ENCODE peak calls at places on chromosomes 16 and 17, in nine cellular contexts. Z, F, X, U, J, I, T, R and H are unnamed samples.

GRCh38 chr16:69286941-69287713 is 24.0 kb upstream of the VPS4A start:
- DNase-seq in Z (peak; percentile 60), F (peak; percentile 76), X (peak; percentile 72), U (peak; percentile 86), J (peak; percentile 91), I (no peak), T (no peak), R (peak; percentile 63), H (no peak)

GRCh38 chr17:20091161-20092029 is 82.2 kb downstream of the SPECC1 start:
- DNase-seq in Z (no peak), F (peak; percentile 32), X (no peak), U (no peak), J (no peak), I (no peak), T (no peak), R (peak; percentile 69), H (no peak)

GRCh38 chr17:7133424-7133823 is 18.8 kb upstream of the ASGR2 start:
- DNase-seq in Z (no peak), F (peak; percentile 82), X (peak; percentile 70), U (no peak), J (no peak), I (no peak), T (no peak), R (no peak), H (no peak)

GRCh38 chr17:11285946-11286345 is 44.9 kb downstream of the SHISA6 start:
- DNase-seq in Z (no peak), F (no peak), X (no peak), U (no peak), J (no peak), I (no peak), T (no peak), R (no peak), H (no peak)

GRCh38 chr17:45144199-45145034 is 3.9 kb upstream of the HEXIM1 start:
- DNase-seq in Z (no peak), F (peak; percentile 66), X (no peak), U (peak; percentile 64), J (peak; percentile 81), I (no peak), T (peak; percentile 54), R (no peak), H (no peak)

GRCh38 chr17:62916684-62917571 is 49.1 kb upstream of the TANC2 start:
- DNase-seq in Z (no peak), F (no peak), X (no peak), U (no peak), J (no peak), I (no peak), T (no peak), R (peak; percentile 42), H (no peak)

GRCh38 chr17:64497565-64498035 is 746 bp upstream of the POLG2 start:
- DNase-seq in Z (no peak), F (no peak), X (no peak), U (no peak), J (no peak), I (no peak), T (no peak), R (no peak), H (no peak)

GRCh38 chr17:27345141-27345904 is 51.4 kb downstream of the WSB1 start:
- DNase-seq in Z (no peak), F (peak; percentile 98), X (no peak), U (peak; percentile 41), J (no peak), I (no peak), T (no peak), R (no peak), H (no peak)

GRCh38 chr16:11162571-11163268 is 93.3 kb downstream of the SOCS1 start:
- DNase-seq in Z (no peak), F (no peak), X (no peak), U (no peak), J (peak; percentile 23), I (no peak), T (no peak), R (no peak), H (no peak)

GRCh38 chr17:38358586-38359513 is 7.2 kb downstream of the SOCS7 start:
- DNase-seq in Z (peak; percentile 24), F (no peak), X (no peak), U (no peak), J (no peak), I (no peak), T (no peak), R (no peak), H (no peak)

GRCh38 chr17:80780381-80781187 is 211.1 kb upstream of the CHMP6 start:
- DNase-seq in Z (no peak), F (no peak), X (peak; percentile 77), U (no peak), J (no peak), I (no peak), T (no peak), R (no peak), H (peak; percentile 22)

GRCh38 chr17:52147431-52147830 is 11.1 kb downstream of the CA10 start:
- DNase-seq in Z (no peak), F (no peak), X (peak; percentile 14), U (no peak), J (no peak), I (no peak), T (no peak), R (no peak), H (no peak)

GRCh38 chr17:52147872-52148271 is 10.6 kb downstream of the CA10 start:
- DNase-seq in Z (no peak), F (no peak), X (peak; percentile 41), U (no peak), J (no peak), I (no peak), T (no peak), R (no peak), H (no peak)

GRCh38 chr17:52149626-52150025 is 8.9 kb downstream of the CA10 start:
- DNase-seq in Z (no peak), F (no peak), X (no peak), U (no peak), J (no peak), I (no peak), T (no peak), R (no peak), H (no peak)

GRCh38 chr17:52148969-52149351 is 9.6 kb downstream of the CA10 start:
- DNase-seq in Z (no peak), F (no peak), X (no peak), U (no peak), J (no peak), I (no peak), T (no peak), R (no peak), H (no peak)

GRCh38 chr17:52148288-52148968 is 10.1 kb downstream of the CA10 start:
- DNase-seq in Z (no peak), F (no peak), X (no peak), U (no peak), J (no peak), I (no peak), T (no peak), R (no peak), H (no peak)
- H3K4me3 ChIP-seq in Z (no peak overlapping the region), F (no peak overlapping the region), X (no peak overlapping the region), U (no peak overlapping the region), J (no peak overlapping the region), I (no peak overlapping the region), T (no peak overlapping the region), R (no peak overlapping the region), H (no peak overlapping the region)

GRCh38 chr16:82008957-82009592 is 2.2 kb downstream of the SDR42E1 start:
- DNase-seq in Z (no peak), F (no peak), X (no peak), U (no peak), J (no peak), I (no peak), T (no peak), R (no peak), H (no peak)

GRCh38 chr16:82010649-82011048 is 621 bp downstream of the SDR42E1 start:
- DNase-seq in Z (no peak), F (no peak), X (no peak), U (no peak), J (no peak), I (no peak), T (no peak), R (no peak), H (no peak)

GRCh38 chr16:82016268-82016667 is 5.0 kb upstream of the SDR42E1 start:
- DNase-seq in Z (no peak), F (peak; percentile 70), X (no peak), U (peak; percentile 57), J (no peak), I (no peak), T (no peak), R (peak; percentile 66), H (no peak)

GRCh38 chr16:82007189-82007588 is 4.1 kb downstream of the SDR42E1 start:
- DNase-seq in Z (no peak), F (no peak), X (no peak), U (no peak), J (no peak), I (no peak), T (no peak), R (no peak), H (no peak)

DNA sequence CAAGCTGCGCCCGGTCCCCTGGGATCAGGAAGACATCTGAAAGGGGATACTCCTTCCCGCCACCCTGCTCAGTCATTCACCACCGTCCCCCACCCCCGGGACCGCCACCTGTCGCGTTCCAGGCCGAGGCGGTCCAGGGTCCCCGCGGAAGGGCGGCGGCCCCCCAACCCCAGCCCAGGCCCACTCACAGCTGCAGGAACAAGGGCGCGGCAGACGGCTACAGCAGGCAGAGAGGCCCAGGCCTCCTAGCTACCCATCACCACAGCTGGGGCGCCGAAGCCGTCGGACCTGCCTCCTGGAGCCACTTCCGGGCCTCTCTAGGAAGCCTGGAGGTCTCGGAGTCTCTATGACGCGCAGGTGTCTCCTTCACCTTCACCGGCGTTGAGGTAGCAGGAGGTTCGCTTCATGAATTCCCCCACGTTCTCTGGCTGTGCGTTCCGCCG is at the start of gene SDR42E1:
- DNase-seq in Z (no peak), F (peak; percentile 13), X (peak; percentile 86), U (peak; percentile 83), J (no peak), I (no peak), T (peak; percentile 80), R (no peak), H (no peak)
- H3K4me3 ChIP-seq in Z (peak within 1 kb of the TSS; percentile 37), F (no peak within 1 kb of the TSS), X (peak within 1 kb of the TSS; percentile 69), U (peak within 1 kb of the TSS; percentile 46), J (no peak within 1 kb of the TSS), I (no peak within 1 kb of the TSS), T (peak within 1 kb of the TSS; percentile 67), R (peak within 1 kb of the TSS; percentile 39), H (peak within 1 kb of the TSS; percentile 19)

GRCh38 chr17:58248955-58249269 is 10.5 kb downstream of the LPO start:
- DNase-seq in Z (no peak), F (peak; percentile 32), X (no peak), U (no peak), J (no peak), I (no peak), T (no peak), R (no peak), H (no peak)
- H3K4me3 ChIP-seq in Z (peak overlapping the region; percentile 49), F (peak overlapping the region; percentile 61), X (no peak overlapping the region), U (no peak overlapping the region), J (peak overlapping the region; percentile 64), I (peak overlapping the region; percentile 62), T (peak overlapping the region; percentile 51), R (peak overlapping the region; percentile 54), H (peak overlapping the region; percentile 55)

GRCh38 chr16:4987250-4987579 is 29.1 kb downstream of the SEC14L5 start:
- DNase-seq in Z (no peak), F (peak; percentile 48), X (no peak), U (no peak), J (no peak), I (no peak), T (no peak), R (no peak), H (no peak)
- H3K4me3 ChIP-seq in Z (no peak overlapping the region), F (peak overlapping the region; percentile 55), X (no peak overlapping the region), U (no peak overlapping the region), J (peak overlapping the region; percentile 22), I (no peak overlapping the region), T (peak overlapping the region; percentile 13), R (no peak overlapping the region), H (no peak overlapping the region)